ENCODE peak calls at places on chromosomes 5 and 9, in five cellular contexts. R is mammary epithelial cell, Z is anterior cingulate cortex, D is NCI-H1417 treated with DMSO at 0.1 percent for 48 hours, J is SW 1271. U is an unnamed sample.

GRCh38 chr5:43190755-43191603 is 1.0 kb upstream of the NIM1K start:
- DNase-seq in D (no peak), Z (no peak), R (no peak), J (no peak), U (no peak)

GRCh38 chr5:36667826-36668225 is 61.4 kb downstream of the SLC1A3 start:
- DNase-seq in J (no peak), R (no peak), D (no peak), Z (no peak), U (peak)

GRCh38 chr5:54861212-54861894 is 124.0 kb downstream of the ESM1 start:
- DNase-seq in R (no peak), J (no peak), D (no peak), Z (no peak), U (no peak)

GRCh38 chr5:165086424-165086823 is 1581.0 kb downstream of the MAT2B start:
- DNase-seq in J (no peak), Z (no peak), R (no peak), D (no peak), U (no peak)

GRCh38 chr9:18861599-18862546 is 171.1 kb downstream of the SAXO1 start:
- DNase-seq in J (no peak), Z (no peak), D (no peak), R (no peak), U (no peak)

GRCh38 chr5:15596936-15597335 is 97.0 kb downstream of the FBXL7 start:
- DNase-seq in Z (no peak), D (no peak), R (no peak), J (no peak), U (no peak)

GRCh38 chr5:172527559-172527958 is 73.2 kb upstream of the SH3PXD2B start:
- DNase-seq in R (no peak), D (no peak), J (no peak), Z (no peak), U (no peak)

GRCh38 chr5:74206571-74207550 is 433.7 kb downstream of the ENC1 start:
- DNase-seq in R (peak), D (peak), J (no peak), Z (peak), U (peak)

GRCh38 chr5:73757421-73757820 is 131.4 kb downstream of the ARHGEF28 start:
- DNase-seq in Z (no peak), D (no peak), J (no peak), R (no peak), U (no peak)

GRCh38 chr5:16140944-16141343 is 38.6 kb downstream of the MARCHF11 start:
- DNase-seq in J (no peak), Z (no peak), D (no peak), R (no peak), U (no peak)

GRCh38 chr5:138246334-138246733 is 28.1 kb downstream of the GFRA3 start:
- DNase-seq in D (no peak), J (no peak), R (no peak), Z (no peak), U (no peak)

GRCh38 chr9:82498918-82499317 is 510.3 kb downstream of the SPATA31D1 start:
- DNase-seq in J (no peak), Z (no peak), D (no peak), R (no peak), U (no peak)

GRCh38 chr5:157290156-157290980 is 24.4 kb downstream of the CYFIP2 start:
- DNase-seq in R (peak), D (no peak), Z (no peak), J (no peak), U (no peak)

GRCh38 chr5:123450641-123451421 is 27.6 kb upstream of the CEP120 start:
- DNase-seq in R (peak), D (peak), J (no peak), Z (no peak), U (no peak)

GRCh38 chr9:128249914-128250838 is 25.6 kb downstream of the GOLGA2 start:
- DNase-seq in R (peak), D (no peak), Z (peak), J (peak), U (no peak)

GRCh38 chr5:159022178-159022556 is 77.5 kb downstream of the EBF1 start:
- DNase-seq in D (no peak), J (no peak), R (no peak), Z (no peak), U (no peak)

GRCh38 chr9:120936764-120937122 is 10.1 kb upstream of the TRAF1 start:
- DNase-seq in J (no peak), R (no peak), D (no peak), Z (no peak), U (no peak)

GRCh38 chr5:74516217-74516636 is 124.3 kb downstream of the ENC1 start:
- DNase-seq in J (no peak), Z (no peak), D (no peak), R (no peak), U (no peak)

GRCh38 chr5:157449011-157449723 is 10.8 kb upstream of the NIPAL4 start:
- DNase-seq in D (no peak), Z (no peak), R (no peak), J (no peak), U (no peak)

GRCh38 chr5:155631116-155631515 is 617.6 kb downstream of the KIF4B start:
- DNase-seq in D (no peak), J (peak), Z (no peak), R (peak), U (no peak)

GRCh38 chr5:35405938-35406337 is 175.7 kb upstream of the PRLR start:
- DNase-seq in J (no peak), R (no peak), Z (no peak), D (no peak), U (no peak)

GRCh38 chr5:15014809-15015208 is 143.2 kb upstream of the ANKH start:
- DNase-seq in D (no peak), R (no peak), J (peak), Z (no peak), U (no peak)

GRCh38 chr9:131942076-131942720 is 137.5 kb downstream of the MED27 start:
- DNase-seq in Z (no peak), D (no peak), R (no peak), J (no peak), U (no peak)

GRCh38 chr5:18551716-18552115 is 917.5 kb downstream of the TAF11L14 start:
- DNase-seq in D (no peak), Z (no peak), J (no peak), R (no peak), U (no peak)

GRCh38 chr5:150299571-150300327 is 3.0 kb downstream of the ARSI start:
- DNase-seq in D (no peak), Z (no peak), R (peak), J (no peak), U (no peak)

GRCh38 chr9:93003552-93004407 is 54.7 kb upstream of the SUSD3 start:
- DNase-seq in J (peak), D (no peak), Z (peak), R (peak), U (peak)

GRCh38 chr9:133210202-133210532 is 1.1 kb upstream of the OBP2B start:
- DNase-seq in J (no peak), Z (no peak), D (no peak), R (peak), U (no peak)